ENCODE peak calls at places on chromosomes 3 and 15, in eight cellular contexts. O, Q, F, V, Y, W, U and L are unnamed samples.

GRCh38 chr3:125057186-125057850 is 1.5 kb upstream of the HEG1 start:
- DNase-seq in V (no peak), Y (no peak), W (no peak), F (peak; percentile 79), O (no peak), Q (no peak), U (no peak), L (no peak)

GRCh38 chr3:181431743-181432142 is 280.0 kb upstream of the SOX2 start:
- DNase-seq in F (no peak), O (no peak), V (no peak), U (no peak), Y (no peak), W (no peak), Q (no peak), L (no peak)

GRCh38 chr15:29132110-29132420 is 137.6 kb downstream of the NSMCE3 start:
- DNase-seq in Q (no peak), Y (no peak), F (peak; percentile 57), O (no peak), V (no peak), W (peak; percentile 28), U (no peak), L (no peak)

GRCh38 chr15:100703032-100703578 is 100.7 kb downstream of the ASB7 start:
- DNase-seq in U (no peak), W (no peak), V (no peak), Q (no peak), F (no peak), O (no peak), Y (peak; percentile 7), L (peak; percentile 39)

GRCh38 chr15:73926191-73927002 is at the start of gene LOXL1:
- DNase-seq in V (peak; percentile 87), Y (peak; percentile 44), W (no peak), Q (peak; percentile 19), O (no peak), U (no peak), F (peak; percentile 90), L (no peak)

GRCh38 chr3:196966526-196967401 is 1.9 kb downstream of the PIGZ start:
- DNase-seq in F (no peak), Q (no peak), Y (no peak), W (no peak), O (no peak), V (peak; percentile 70), U (no peak), L (no peak)

GRCh38 chr15:78985859-78986470 is 41.1 kb upstream of the CTSH start:
- DNase-seq in F (no peak), O (no peak), U (no peak), Q (no peak), V (no peak), Y (no peak), W (no peak), L (no peak)

GRCh38 chr3:120791958-120792357 is 49.4 kb downstream of the GTF2E1 start:
- DNase-seq in F (no peak), Q (no peak), U (no peak), Y (no peak), O (no peak), W (no peak), V (no peak), L (no peak)

GRCh38 chr3:195209083-195209835 is 61.7 kb downstream of the XXYLT1 start:
- DNase-seq in Y (no peak), V (no peak), U (no peak), O (peak; percentile 92), Q (no peak), W (peak; percentile 49), F (peak; percentile 77), L (no peak)

GRCh38 chr3:58388550-58389061 is 45.0 kb downstream of the PDHB start:
- DNase-seq in O (no peak), U (no peak), Y (no peak), W (peak; percentile 47), Q (no peak), F (no peak), V (peak; percentile 34), L (no peak)

GRCh38 chr15:39300451-39301153 is 280.3 kb upstream of the THBS1 start:
- DNase-seq in Q (no peak), O (no peak), U (no peak), F (no peak), V (no peak), Y (no peak), W (no peak), L (no peak)

GRCh38 chr3:52801839-52802238 is 7.2 kb downstream of the ITIH3 start:
- DNase-seq in U (no peak), Q (no peak), O (no peak), W (no peak), F (no peak), Y (no peak), V (no peak), L (no peak)

GRCh38 chr3:1172642-1173041 is 79.8 kb downstream of the CNTN6 start:
- DNase-seq in F (no peak), W (no peak), U (no peak), O (no peak), V (no peak), Y (no peak), Q (no peak), L (no peak)

GRCh38 chr3:172536505-172536904 is 13.3 kb upstream of the TNFSF10 start:
- DNase-seq in Q (no peak), W (no peak), V (peak; percentile 18), Y (no peak), U (no peak), F (no peak), O (no peak), L (no peak)
- TF ChIP-seq POLR2AphosphoS5 in Q (no peak), W (no peak), V (no peak), Y (no peak), U (no peak), F (no peak), O (no peak), L (no peak)

GRCh38 chr15:58760385-58761009 is 10.6 kb upstream of the MINDY2 start:
- DNase-seq in W (no peak), Y (no peak), V (peak; percentile 53), Q (no peak), F (no peak), O (no peak), U (no peak), L (no peak)

GRCh38 chr15:58762731-58763130 is 8.4 kb upstream of the MINDY2 start:
- DNase-seq in F (no peak), O (no peak), U (no peak), Y (no peak), W (no peak), V (no peak), Q (no peak), L (no peak)

GRCh38 chr15:58762285-58762684 is 8.8 kb upstream of the MINDY2 start:
- DNase-seq in Q (no peak), O (no peak), U (no peak), F (no peak), V (no peak), Y (no peak), W (no peak), L (no peak)

GRCh38 chr15:58758141-58758540 is 8.6 kb upstream of the ADAM10 start:
- DNase-seq in O (no peak), Q (no peak), W (peak; percentile 24), F (no peak), V (no peak), U (no peak), Y (no peak), L (no peak)

GRCh38 chr15:58761010-58761388 is 10.1 kb upstream of the MINDY2 start:
- DNase-seq in Q (no peak), U (no peak), O (no peak), V (no peak), Y (no peak), F (no peak), W (no peak), L (no peak)
- TF ChIP-seq POLR2AphosphoS5 in Q (no peak), U (no peak), O (no peak), V (no peak), Y (no peak), F (no peak), W (no peak), L (no peak)

GRCh38 chr15:81273200-81273599 is 50.7 kb downstream of the STARD5 start:
- DNase-seq in O (peak; percentile 79), V (no peak), Q (no peak), Y (no peak), F (no peak), W (no peak), U (no peak), L (no peak)

GRCh38 chr15:81275711-81276417 is 48.1 kb downstream of the STARD5 start:
- DNase-seq in Q (no peak), W (no peak), O (no peak), V (no peak), U (no peak), F (no peak), Y (no peak), L (no peak)

GRCh38 chr15:81273855-81274254 is 50.1 kb downstream of the STARD5 start:
- DNase-seq in U (no peak), O (peak; percentile 81), F (no peak), Y (no peak), V (no peak), Q (no peak), W (no peak), L (no peak)

GRCh38 chr15:81274932-81275341 is 49.0 kb downstream of the STARD5 start:
- DNase-seq in U (no peak), F (peak; percentile 85), V (peak; percentile 95), Y (peak; percentile 44), O (no peak), Q (peak; percentile 79), W (peak; percentile 74), L (peak; percentile 45)

GRCh38 chr15:81274255-81274654 is 49.7 kb downstream of the STARD5 start:
- DNase-seq in W (no peak), V (no peak), Y (no peak), U (no peak), O (no peak), F (no peak), Q (no peak), L (no peak)
- TF ChIP-seq POLR2AphosphoS5 in W (no peak), V (no peak), Y (no peak), U (no peak), O (no peak), F (no peak), Q (no peak), L (no peak)

GRCh38 chr3:177946965-177947364 is 589.3 kb upstream of the KCNMB2 start:
- DNase-seq in Y (no peak), W (no peak), V (no peak), O (no peak), Q (no peak), U (no peak), F (no peak), L (no peak)
- TF ChIP-seq POLR2AphosphoS5 in Y (no peak), W (no peak), V (no peak), O (no peak), Q (no peak), U (no peak), F (no peak), L (no peak)

GRCh38 chr3:61985020-61985419 is 388.3 kb downstream of the FEZF2 start:
- DNase-seq in U (no peak), V (no peak), W (no peak), F (no peak), Q (no peak), Y (no peak), O (no peak), L (no peak)
- TF ChIP-seq POLR2AphosphoS5 in U (no peak), V (no peak), W (no peak), F (no peak), Q (no peak), Y (no peak), O (no peak), L (no peak)